ENCODE peak calls at places on chromosomes 1 and 21, in five cellular contexts. K is GM13976, S is GM12864, D is heart left ventricle, R is endothelial cell. W is an unnamed sample.

GRCh38 chr21:44846201-44846484 is 27.3 kb downstream of the PTTG1IP start:
- DNase-seq in K (no peak), S (no peak), D (no peak), R (no peak), W (no peak)

GRCh38 chr1:178536844-178537371 is 24.0 kb downstream of the TEX35 start:
- DNase-seq in K (no peak), S (no peak), D (peak), R (no peak), W (no peak)

GRCh38 chr1:117606608-117607261 is 887 bp downstream of the TENT5C start:
- DNase-seq in K (no peak), S (no peak), D (peak), R (no peak), W (no peak)

GRCh38 chr1:246306415-246307037 is 200.6 kb downstream of the SMYD3 start:
- DNase-seq in K (no peak), S (no peak), D (no peak), R (no peak), W (no peak)

GRCh38 chr1:110230381-110231199 is 20.5 kb downstream of the KCNC4 start:
- DNase-seq in K (no peak), S (no peak), D (peak), R (no peak), W (no peak)

GRCh38 chr1:10774615-10775310 is 21.7 kb downstream of the CASZ1 start:
- DNase-seq in K (no peak), S (no peak), D (no peak), R (no peak), W (no peak)

GRCh38 chr1:235038701-235039100 is 89.9 kb downstream of the TOMM20 start:
- DNase-seq in K (no peak), S (no peak), D (no peak), R (no peak), W (no peak)

GRCh38 chr1:227855687-227856086 is 40.2 kb downstream of the PRSS38 start:
- DNase-seq in K (no peak), S (no peak), D (no peak), R (no peak), W (peak)

GRCh38 chr1:163300569-163300968 is 21.2 kb upstream of the NUF2 start:
- DNase-seq in K (no peak), S (no peak), D (no peak), R (no peak), W (peak)

GRCh38 chr1:156233421-156234127 is 8.4 kb upstream of the BGLAP start:
- DNase-seq in K (no peak), S (no peak), D (no peak), R (no peak), W (no peak)

GRCh38 chr1:221712198-221712684 is 29.6 kb downstream of the DUSP10 start:
- DNase-seq in K (peak), S (peak), D (no peak), R (no peak), W (no peak)

GRCh38 chr21:43874085-43874785 is 9.2 kb downstream of the AGPAT3 start:
- DNase-seq in K (peak), S (no peak), D (no peak), R (no peak), W (no peak)

GRCh38 chr21:46061950-46062349 is 36.0 kb upstream of the COL6A2 start:
- DNase-seq in K (no peak), S (no peak), D (no peak), R (no peak), W (no peak)

GRCh38 chr1:2439369-2439768 is 27.0 kb upstream of the PEX10 start:
- DNase-seq in K (no peak), S (no peak), D (no peak), R (no peak), W (no peak)

GRCh38 chr1:156118175-156118868 is 3.8 kb downstream of the LMNA start:
- DNase-seq in K (no peak), S (no peak), D (peak), R (no peak), W (no peak)

W was measured in SK-N-DZ.